ENCODE peak calls at places on chromosomes 6 and 20, in four cellular contexts. B, D, G and Y are unnamed samples.

GRCh38 chr6:6688283-6688682 is 99.8 kb downstream of the LY86 start:
- DNase-seq in G (no peak), B (no peak), D (no peak), Y (no peak)

GRCh38 chr20:51678041-51678697 is 90.0 kb downstream of the ATP9A start:
- DNase-seq in B (no peak), G (no peak), D (peak), Y (peak)

GRCh38 chr6:18226451-18226850 is 37.9 kb downstream of the DEK start:
- DNase-seq in D (no peak), G (no peak), B (no peak), Y (no peak)

GRCh38 chr6:112317461-112317860 is 29.7 kb upstream of the RFPL4B start:
- DNase-seq in B (no peak), D (no peak), G (no peak), Y (no peak)

GRCh38 chr20:63234693-63235398 is 859 bp upstream of the BIRC7 start:
- DNase-seq in D (no peak), G (peak), B (no peak), Y (peak)

GRCh38 chr6:54264581-54265272 is 43.5 kb upstream of the TINAG start:
- DNase-seq in B (no peak), G (no peak), D (no peak), Y (no peak)

GRCh38 chr6:28446818-28447511 is 3.7 kb upstream of the ZSCAN23 start:
- DNase-seq in D (no peak), B (no peak), G (peak), Y (peak)

GRCh38 chr6:160418370-160418769 is 70.2 kb downstream of the SLC22A3 start:
- DNase-seq in G (no peak), B (no peak), D (no peak), Y (no peak)

GRCh38 chr6:32460528-32460927 is 20.8 kb downstream of the HLA-DRA start:
- DNase-seq in B (no peak), D (no peak), G (no peak), Y (no peak)

GRCh38 chr20:5843054-5843731 is 93.0 kb downstream of the SHLD1 start:
- DNase-seq in D (no peak), B (no peak), G (no peak), Y (no peak)

GRCh38 chr6:63352587-63353281 is 33.0 kb upstream of the LGSN start:
- DNase-seq in D (no peak), B (peak), G (peak), Y (peak)

GRCh38 chr6:137044366-137045220 is at the start of gene IL20RA:
- DNase-seq in B (peak), D (peak), G (peak), Y (peak)

GRCh38 chr20:13302647-13303425 is 81.8 kb downstream of the ISM1 start:
- DNase-seq in D (no peak), B (no peak), G (peak), Y (peak)

GRCh38 chr6:45548657-45549515 is 171.2 kb upstream of the SUPT3H start:
- DNase-seq in B (peak), D (no peak), G (no peak), Y (no peak)

GRCh38 chr20:47574616-47575401 is 73.1 kb downstream of the NCOA3 start:
- DNase-seq in G (peak), D (no peak), B (no peak), Y (no peak)

GRCh38 chr6:10347561-10348327 is 67.1 kb downstream of the TFAP2A start:
- DNase-seq in G (no peak), D (no peak), B (no peak), Y (no peak)

GRCh38 chr20:32806356-32806755 is 13.4 kb upstream of the MAPRE1 start:
- DNase-seq in B (no peak), D (no peak), G (no peak), Y (no peak)

GRCh38 chr20:63315240-63315981 is 22.4 kb downstream of the COL20A1 start:
- DNase-seq in B (peak), G (no peak), D (peak), Y (no peak)

GRCh38 chr6:38528196-38528965 is 111.3 kb downstream of the BTBD9 start:
- DNase-seq in D (no peak), G (no peak), B (no peak), Y (no peak)

GRCh38 chr6:126764696-126765095 is 353.8 kb upstream of the RSPO3 start:
- DNase-seq in B (no peak), G (no peak), D (no peak), Y (no peak)

GRCh38 chr20:63791497-63792156 is 39.4 kb downstream of the ZBTB46 start:
- DNase-seq in B (no peak), D (peak), G (peak), Y (peak)

GRCh38 chr20:36784900-36785299 is 11.3 kb upstream of the DSN1 start:
- DNase-seq in D (no peak), G (peak), B (no peak), Y (no peak)

GRCh38 chr6:113184291-113184690 is 672.9 kb upstream of the MARCKS start:
- DNase-seq in B (no peak), G (no peak), D (no peak), Y (no peak)

GRCh38 chr6:83592770-83593394 is 80.5 kb downstream of the PRSS35 start:
- DNase-seq in D (no peak), G (peak), B (no peak), Y (peak)

GRCh38 chr6:44002071-44002590 is 125.1 kb downstream of the MRPL14 start:
- DNase-seq in D (no peak), B (peak), G (peak), Y (peak)

GRCh38 chr6:50180646-50181045 is 130.9 kb upstream of the DEFB112 start:
- DNase-seq in B (no peak), D (no peak), G (no peak), Y (no peak)

GRCh38 chr6:135052939-135053338 is 1.7 kb downstream of the HBS1L start:
- DNase-seq in G (no peak), D (no peak), B (no peak), Y (no peak)

GRCh38 chr6:51450248-51450957 is 631.7 kb downstream of the TFAP2B start:
- DNase-seq in B (no peak), G (no peak), D (no peak), Y (no peak)

GRCh38 chr6:82917346-82918064 is 148.1 kb downstream of the UBE3D start:
- DNase-seq in B (no peak), D (no peak), G (no peak), Y (no peak)

GRCh38 chr20:20318318-20319161 is 49.4 kb upstream of the INSM1 start:
- DNase-seq in G (no peak), D (no peak), B (no peak), Y (no peak)

GRCh38 chr6:156028310-156029131 is 572.9 kb upstream of the NOX3 start:
- DNase-seq in G (no peak), B (no peak), D (no peak), Y (no peak)

GRCh38 chr20:60046011-60046413 is 87.8 kb downstream of the CDH26 start:
- DNase-seq in B (no peak), D (no peak), G (no peak), Y (no peak)

GRCh38 chr6:42727084-42727601 is 4.7 kb upstream of the PRPH2 start:
- DNase-seq in B (no peak), D (peak), G (no peak), Y (no peak)

GRCh38 chr6:143232849-143233248 is 172.2 kb downstream of the AIG1 start:
- DNase-seq in G (peak), B (no peak), D (no peak), Y (peak)

GRCh38 chr20:48782901-48783308 is 44.9 kb downstream of the PREX1 start:
- DNase-seq in B (no peak), G (no peak), D (no peak), Y (no peak)

GRCh38 chr6:91704531-91704930 is 1117.7 kb upstream of the MAP3K7 start:
- DNase-seq in D (no peak), G (no peak), B (no peak), Y (no peak)

GRCh38 chr20:57287007-57287810 is 20.8 kb upstream of the BMP7 start:
- DNase-seq in B (no peak), D (no peak), G (peak), Y (no peak)

GRCh38 chr6:148332088-148332487 is 10.6 kb upstream of the SASH1 start:
- DNase-seq in D (no peak), G (no peak), B (no peak), Y (no peak)

GRCh38 chr6:105432797-105433196 is 29.9 kb upstream of the PREP start:
- DNase-seq in G (no peak), B (no peak), D (no peak), Y (no peak)

GRCh38 chr6:110971458-110971857 is 10.4 kb upstream of the RPF2 start:
- DNase-seq in B (no peak), G (no peak), D (no peak), Y (no peak)

DNA sequence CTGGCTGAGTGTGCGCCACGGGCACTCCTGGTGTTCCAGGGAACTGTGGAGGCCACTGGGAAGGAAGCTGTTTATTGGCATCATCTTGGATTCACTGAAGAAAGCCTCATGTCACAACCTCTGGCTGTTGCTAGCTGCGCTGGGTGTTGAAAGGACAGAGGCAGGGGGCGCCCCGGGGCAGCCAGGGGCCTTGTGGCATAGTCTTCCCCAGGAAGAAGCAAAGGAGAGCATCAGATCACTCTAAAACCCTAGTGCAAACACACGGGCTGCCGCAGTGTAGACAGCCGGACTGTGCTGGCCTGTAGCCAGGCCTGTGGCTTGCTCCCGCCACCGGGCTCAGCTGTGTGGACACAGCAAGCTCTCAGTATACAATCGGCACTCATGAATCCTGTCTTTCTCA is 23.8 kb upstream of the SMOC2 start:
- DNase-seq in B (no peak), G (no peak), D (no peak), Y (no peak)
- TF ChIP-seq CTCF in B (no peak), G (no peak), D (no peak), Y (no peak)

GRCh38 chr20:49812463-49813304 is at the start of gene SLC9A8:
- DNase-seq in G (peak), B (peak), D (peak), Y (peak)

GRCh38 chr20:49809803-49810359 is 2.7 kb upstream of the SLC9A8 start:
- DNase-seq in B (no peak), D (no peak), G (no peak), Y (no peak)

GRCh38 chr20:49810491-49811190 is 2.0 kb upstream of the SLC9A8 start:
- DNase-seq in D (no peak), B (no peak), G (no peak), Y (no peak)

GRCh38 chr20:49813305-49813974 is 812 bp downstream of the SLC9A8 start:
- DNase-seq in B (no peak), D (no peak), G (no peak), Y (no peak)

DNA sequence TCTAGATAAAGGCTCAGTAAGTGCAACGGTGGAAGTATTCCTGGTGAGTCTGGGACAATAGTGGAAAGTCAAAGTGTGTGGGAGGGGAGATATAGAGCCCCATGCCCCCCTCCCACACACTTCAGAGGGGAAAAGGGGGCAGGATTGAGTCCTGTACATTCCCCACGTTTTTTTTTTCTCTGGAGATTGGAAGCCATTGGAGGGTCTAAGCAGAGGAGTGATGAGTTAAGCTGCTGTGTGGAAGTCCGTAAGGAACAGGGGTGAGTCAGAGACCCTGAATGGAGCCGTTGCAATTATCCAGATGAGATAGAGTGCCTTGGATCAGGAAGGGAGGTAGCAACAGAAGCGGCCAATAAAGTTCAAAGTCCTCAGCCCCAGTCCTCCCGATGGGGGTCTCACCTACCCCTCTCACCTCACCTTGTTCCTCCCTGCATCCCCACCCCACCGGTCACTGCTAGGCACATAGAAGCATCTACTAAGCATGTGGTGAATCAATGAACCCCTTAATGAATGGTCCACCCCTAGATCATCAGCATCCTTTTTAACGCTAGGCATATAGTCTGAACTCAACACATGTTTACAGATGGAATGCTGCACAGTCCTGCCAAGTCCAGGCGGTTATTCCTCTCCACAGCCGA is 684 bp upstream of the SLC9A8 start:
- DNase-seq in G (no peak), D (peak), B (no peak), Y (no peak)
- TF ChIP-seq CTCF in G (no peak), D (no peak), B (no peak), Y (no peak)

GRCh38 chr6:85641916-85642773 is 541 bp downstream of the SYNCRIP start:
- DNase-seq in B (peak), G (peak), D (peak), Y (peak)
- TF ChIP-seq CTCF in B (no peak), G (no peak), D (no peak), Y (no peak)

DNA sequence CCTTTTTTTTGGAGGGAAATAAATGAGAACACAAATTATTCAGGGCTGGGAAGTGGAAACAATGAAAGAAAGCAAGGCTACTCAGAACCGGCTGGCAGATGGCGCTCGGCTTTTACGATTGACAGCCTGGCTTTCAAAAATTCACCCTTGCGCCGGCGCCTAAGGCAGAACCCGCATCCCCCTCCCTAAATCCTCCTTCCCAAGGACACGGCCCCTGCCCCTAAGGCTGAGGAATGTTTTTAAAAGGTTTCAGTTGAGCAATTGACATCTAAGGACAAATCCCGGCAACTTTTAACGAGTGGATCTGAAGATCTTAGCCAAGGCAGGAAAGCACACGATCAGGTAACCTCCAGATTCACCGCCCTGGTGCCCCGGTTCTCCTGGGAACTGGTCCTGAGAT is 16.3 kb downstream of the GNAS start:
- DNase-seq in G (no peak), D (peak), B (no peak), Y (no peak)
- TF ChIP-seq CTCF in G (peak), D (no peak), B (peak), Y (no peak)

DNA sequence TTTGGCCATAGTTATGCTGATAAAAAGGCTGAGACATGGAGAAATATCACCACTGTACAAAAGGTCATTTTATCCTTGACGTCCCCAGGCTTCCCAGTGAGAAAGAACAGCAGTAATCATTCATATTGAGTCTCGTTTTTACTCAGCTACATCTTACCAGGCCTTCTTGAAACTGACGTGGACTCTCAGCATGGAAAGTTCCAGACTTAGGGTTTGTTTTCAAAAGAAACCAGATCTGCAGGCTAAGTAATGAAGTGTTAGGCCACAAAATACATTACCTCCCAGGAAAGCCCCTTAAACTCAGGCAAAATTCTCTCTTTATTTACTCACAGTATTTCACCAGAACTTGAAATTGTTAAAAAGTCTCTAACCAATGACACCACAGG is 370.2 kb upstream of the JARID2 start:
- DNase-seq in D (no peak), B (no peak), G (no peak), Y (no peak)
- TF ChIP-seq CTCF in D (no peak), B (no peak), G (no peak), Y (no peak)

DNA sequence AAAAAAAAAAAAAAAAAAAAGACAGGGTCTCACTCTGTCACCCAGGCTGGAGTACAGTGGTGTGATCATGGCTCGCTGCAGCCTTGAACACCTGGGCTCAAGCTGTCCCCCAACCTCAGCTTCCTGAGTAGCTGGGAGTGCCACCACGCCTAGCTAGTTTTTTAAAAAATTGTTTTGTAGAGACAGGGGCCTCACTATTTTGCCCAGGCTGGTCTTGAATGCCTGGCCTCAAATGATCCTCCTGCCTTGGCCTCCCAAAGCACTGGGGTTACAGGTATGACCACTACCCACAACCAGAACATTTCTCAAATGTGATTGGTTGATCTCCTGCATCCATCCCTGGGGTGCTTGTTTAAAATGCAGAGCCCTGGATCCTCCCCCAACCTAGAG is 5.6 kb upstream of the RBCK1 start:
- DNase-seq in G (no peak), B (no peak), D (no peak), Y (no peak)
- TF ChIP-seq CTCF in G (no peak), B (no peak), D (no peak), Y (no peak)

GRCh38 chr20:41136336-41136694 is 1.0 kb upstream of the PLCG1 start:
- DNase-seq in B (no peak), G (no peak), D (no peak), Y (no peak)

GRCh38 chr20:41134362-41135186 is 2.8 kb upstream of the PLCG1 start:
- DNase-seq in B (no peak), D (no peak), G (no peak), Y (no peak)

GRCh38 chr20:41135888-41136243 is 1.5 kb upstream of the PLCG1 start:
- DNase-seq in G (no peak), B (no peak), D (no peak), Y (no peak)

GRCh38 chr20:41133709-41134361 is 3.5 kb upstream of the PLCG1 start:
- DNase-seq in B (no peak), D (no peak), G (no peak), Y (no peak)

GRCh38 chr20:41135187-41135887 is 2.0 kb upstream of the PLCG1 start:
- DNase-seq in B (peak), G (peak), D (no peak), Y (peak)
- TF ChIP-seq CTCF in B (peak), G (peak), D (no peak), Y (peak)